ENCODE peak calls at places on chromosomes 12 and 14, in six cellular contexts. M is GM12865, Q is adrenal gland, X is GM12864, K is astrocyte, J is activated B cell treated with CpG ODN at 0.5 μM for 24 hours. V is an unnamed sample.

GRCh38 chr12:92467886-92468285 is 234.9 kb upstream of the PLEKHG7 start:
- DNase-seq in Q (peak), X (no peak), J (no peak), M (peak), K (peak), V (no peak)

GRCh38 chr14:68199465-68200145 is 380.0 kb downstream of the RAD51B start:
- DNase-seq in M (no peak), Q (no peak), K (peak), J (no peak), X (no peak), V (peak)

GRCh38 chr12:124786065-124786964 is 77.3 kb downstream of the SCARB1 start:
- DNase-seq in Q (peak), X (no peak), K (peak), J (no peak), M (no peak), V (peak)

GRCh38 chr12:106871477-106871876 is 84.2 kb upstream of the TMEM263 start:
- DNase-seq in Q (no peak), J (no peak), K (peak), M (no peak), X (no peak), V (no peak)

GRCh38 chr12:32476446-32476845 is 77.1 kb downstream of the FGD4 start:
- DNase-seq in Q (no peak), X (no peak), M (no peak), K (no peak), J (no peak), V (no peak)

GRCh38 chr12:42119085-42119633 is 25.5 kb downstream of the GXYLT1 start:
- DNase-seq in X (no peak), Q (no peak), M (peak), K (peak), J (no peak), V (no peak)

GRCh38 chr12:14948672-14949071 is 10.3 kb upstream of the ERP27 start:
- DNase-seq in J (no peak), Q (peak), K (peak), M (peak), X (peak), V (peak)

GRCh38 chr14:52089208-52089607 is 20.3 kb upstream of the NID2 start:
- DNase-seq in Q (no peak), K (no peak), X (no peak), J (no peak), M (no peak), V (no peak)

GRCh38 chr12:116559080-116559329 is 176 bp upstream of the MAP1LC3B2 start:
- DNase-seq in M (peak), X (peak), K (no peak), Q (no peak), J (no peak), V (no peak)

GRCh38 chr14:93943052-93943451 is 15.9 kb downstream of the FAM181A start:
- DNase-seq in J (no peak), Q (no peak), M (no peak), X (no peak), K (peak), V (no peak)

GRCh38 chr12:93888964-93889363 is 211.8 kb downstream of the CRADD start:
- DNase-seq in J (no peak), Q (no peak), M (no peak), K (no peak), X (no peak), V (no peak)

GRCh38 chr12:104998423-104999346 is 12.6 kb downstream of the NOPCHAP1 start:
- DNase-seq in J (no peak), K (no peak), Q (no peak), M (no peak), X (no peak), V (no peak)

DNA sequence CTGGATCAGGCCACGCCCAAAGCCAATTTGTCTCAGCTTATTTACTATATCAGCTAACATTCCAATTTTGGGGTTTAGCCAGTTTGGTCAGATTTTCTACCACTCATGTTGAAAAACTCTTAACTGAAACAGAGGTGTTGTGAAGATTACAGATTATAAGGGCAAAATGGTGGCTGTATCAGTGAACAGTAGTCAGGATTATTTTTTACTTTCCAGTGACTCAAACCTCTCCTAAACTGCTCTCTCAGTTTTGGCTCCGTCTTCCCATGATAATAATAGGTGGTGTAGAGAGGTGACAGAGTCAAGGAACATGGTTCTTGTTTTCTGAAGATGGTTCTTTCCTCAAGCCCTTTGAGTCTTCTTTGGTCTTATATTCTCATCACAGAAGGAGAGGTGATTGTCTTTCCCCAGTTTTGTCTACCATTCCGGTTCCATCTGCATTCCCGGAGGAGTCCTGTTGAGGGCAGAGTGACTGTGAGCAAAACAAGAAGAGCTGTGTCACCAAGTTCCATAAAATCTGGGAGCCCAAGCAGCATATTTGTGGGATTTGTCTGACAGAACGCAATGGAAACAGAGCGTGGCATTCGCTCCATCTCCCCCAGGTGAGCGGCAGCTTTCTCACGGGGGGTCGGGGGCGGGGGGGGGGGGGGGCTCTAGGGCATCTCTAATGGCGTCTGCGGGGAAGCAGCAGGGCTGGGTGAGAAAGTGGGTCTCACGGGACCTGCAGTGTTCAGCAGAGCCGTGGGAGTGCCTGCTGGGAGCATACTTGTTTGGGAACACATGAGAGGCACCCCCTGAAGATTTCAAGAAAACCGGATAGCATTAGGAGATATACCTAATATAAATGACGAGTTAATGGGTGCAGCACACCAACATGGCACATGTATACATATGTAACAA is 59.1 kb downstream of the TBC1D30 start:
- DNase-seq in Q (no peak), M (peak), X (no peak), J (no peak), K (no peak), V (peak)
- TF ChIP-seq CTCF in Q (no peak), M (no peak), X (no peak), J (no peak), K (no peak), V (no peak)

GRCh38 chr12:121061831-121062230 is 22.8 kb upstream of the OASL start:
- DNase-seq in X (no peak), M (no peak), K (no peak), J (no peak), Q (no peak), V (no peak)
- TF ChIP-seq CTCF in X (peak), M (peak), K (peak), J (no peak), Q (peak), V (no peak)

DNA sequence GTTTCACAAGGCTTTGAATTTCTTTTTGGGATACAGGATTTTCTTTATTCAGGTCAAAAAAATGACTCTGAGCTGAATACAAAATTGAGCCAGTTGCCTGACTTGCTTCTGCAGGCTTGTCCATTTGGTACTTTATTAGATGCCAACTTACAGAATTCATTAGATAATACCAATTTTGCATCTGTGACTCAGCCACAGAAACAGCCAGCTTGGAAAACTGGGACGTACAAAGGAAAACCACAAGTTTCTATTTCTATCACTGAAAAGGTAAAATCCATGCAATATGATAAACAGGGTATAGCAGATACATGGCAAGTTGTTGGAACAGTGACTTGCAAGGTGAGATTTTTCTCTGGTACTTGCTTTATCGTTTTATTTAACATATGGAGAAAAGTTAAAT is 5.8 kb downstream of the AP5M1 start:
- DNase-seq in J (no peak), M (no peak), X (no peak), Q (no peak), K (peak), V (no peak)
- TF ChIP-seq CTCF in J (no peak), M (no peak), X (no peak), Q (no peak), K (no peak), V (no peak)

DNA sequence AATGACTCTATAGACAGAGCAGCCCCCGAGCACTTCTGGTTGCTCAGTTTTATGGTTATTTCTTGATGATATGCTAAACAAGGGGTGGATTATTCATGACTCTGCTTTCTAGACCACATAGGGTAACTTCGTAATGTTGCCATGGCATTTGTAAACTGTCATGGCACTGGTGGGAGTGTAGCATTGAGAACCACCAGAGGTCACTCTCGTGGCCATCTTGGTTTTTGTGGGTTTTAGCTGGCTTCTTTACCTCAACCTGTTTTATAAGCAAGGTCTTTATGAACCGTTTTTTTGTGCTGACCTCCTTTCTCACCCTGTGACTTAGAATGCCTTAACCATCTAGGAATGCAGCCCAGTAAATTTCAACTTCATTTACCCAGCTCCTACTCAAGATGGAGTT is 1036.2 kb upstream of the FLRT2 start:
- DNase-seq in Q (no peak), J (no peak), X (no peak), M (no peak), K (peak), V (no peak)
- TF ChIP-seq CTCF in Q (no peak), J (no peak), X (no peak), M (no peak), K (no peak), V (no peak)

GRCh38 chr12:57235012-57235727 is 5.7 kb downstream of the SHMT2 start:
- DNase-seq in Q (no peak), X (no peak), M (no peak), J (no peak), K (no peak), V (no peak)
- TF ChIP-seq CTCF in Q (no peak), X (no peak), M (no peak), J (no peak), K (no peak), V (no peak)

DNA sequence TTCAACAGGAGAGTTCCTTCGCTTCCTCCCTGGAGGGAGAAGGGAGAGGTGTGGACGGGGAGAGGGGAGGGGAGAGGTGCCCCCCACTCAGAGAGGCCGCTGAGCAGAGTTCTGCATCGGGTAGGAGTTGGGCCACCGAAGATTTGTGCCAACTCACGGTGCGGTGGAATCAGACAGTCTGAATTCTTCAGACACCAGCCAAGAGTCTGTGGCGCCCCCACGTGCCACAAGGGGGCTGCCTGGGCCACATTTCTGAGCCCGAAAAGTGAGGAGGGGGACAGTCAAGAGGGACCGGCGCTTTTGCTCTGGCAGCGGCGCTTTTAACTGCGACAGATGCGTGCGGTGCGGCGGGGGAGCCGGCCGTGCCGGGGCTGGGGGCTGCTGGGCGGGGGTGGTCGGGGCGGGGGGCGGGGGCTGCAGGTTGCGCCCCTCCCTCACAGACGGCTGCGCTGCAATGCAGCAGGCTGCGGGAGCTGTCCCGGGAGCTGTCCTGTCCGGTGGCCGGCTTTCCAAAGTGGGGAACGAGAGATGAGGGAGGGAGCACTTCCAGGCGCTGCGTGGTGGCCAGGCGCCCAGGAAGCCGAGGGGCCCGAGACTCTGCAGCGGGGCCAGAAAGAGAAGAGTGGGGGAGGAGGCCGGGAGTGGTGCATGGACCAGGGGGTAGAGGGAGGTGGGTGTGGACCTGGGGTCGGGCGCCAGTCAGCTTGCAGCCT is 941 bp upstream of the RTL1 start:
- DNase-seq in J (no peak), M (no peak), Q (no peak), K (no peak), X (no peak), V (peak)
- TF ChIP-seq CTCF in J (no peak), M (no peak), Q (peak), K (no peak), X (no peak), V (peak)

DNA sequence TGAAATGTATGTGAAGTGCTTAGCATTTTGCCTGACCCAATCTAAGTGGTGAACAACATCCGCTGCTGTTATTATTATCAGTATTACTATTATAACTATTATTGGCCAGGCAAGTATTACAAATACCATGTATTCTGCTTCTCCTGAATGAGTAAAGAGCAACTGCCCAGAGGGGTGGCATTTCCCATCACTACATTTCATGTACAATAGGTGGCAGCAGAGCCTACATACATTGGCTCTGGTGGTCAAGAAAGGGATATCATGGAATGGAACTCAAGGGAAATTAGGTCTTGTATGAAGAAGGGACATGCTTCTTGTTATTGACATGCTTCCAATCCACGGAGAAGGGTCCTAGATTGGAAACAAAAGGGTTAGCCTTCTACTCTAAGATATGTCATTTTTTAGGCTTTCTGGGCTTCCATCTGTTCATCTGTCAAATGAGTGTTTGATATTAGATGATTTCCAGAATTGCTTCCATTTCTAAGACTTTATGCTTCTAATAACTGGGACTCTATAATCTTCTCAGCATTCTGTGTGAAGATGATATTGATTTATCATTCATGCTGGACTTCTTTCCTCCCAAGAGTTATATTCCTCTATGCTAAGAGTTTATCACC is 239.0 kb downstream of the SSPN start:
- DNase-seq in X (no peak), M (peak), J (no peak), Q (no peak), K (peak), V (peak)
- TF ChIP-seq CTCF in X (peak), M (peak), J (peak), Q (peak), K (peak), V (peak)

GRCh38 chr14:81302613-81303012 is 81.9 kb upstream of the GTF2A1 start:
- DNase-seq in X (no peak), M (no peak), K (no peak), J (no peak), Q (no peak), V (no peak)
- TF ChIP-seq CTCF in X (peak), M (peak), K (no peak), J (no peak), Q (no peak), V (no peak)

GRCh38 chr14:91835920-91836843 is 31.2 kb downstream of the TC2N start:
- DNase-seq in Q (peak), J (peak), X (no peak), M (peak), K (no peak), V (peak)
- TF ChIP-seq CTCF in Q (no peak), J (no peak), X (peak), M (no peak), K (no peak), V (no peak)

GRCh38 chr12:25677180-25677937 is 124.3 kb upstream of the LMNTD1 start:
- DNase-seq in Q (peak), M (no peak), K (no peak), J (no peak), X (no peak), V (no peak)
- TF ChIP-seq CTCF in Q (no peak), M (no peak), K (peak), J (no peak), X (no peak), V (no peak)